ENCODE peak calls at places on chromosome 5, in nine cellular contexts. One of them, this sample, is unnamed.

GRCh38 chr5:171269717-171270116 is 39.3 kb upstream of the TLX3 start:
- DNase-seq in HT-29: no peak
- DNase-seq in kidney glomerular epithelial cell: peak; percentile 17
- DNase-seq in HTR-8/SVneo: no peak
- DNase-seq in OCI-LY7: no peak
- DNase-seq in EL: peak; percentile 81
- DNase-seq in lower leg skin: no peak
- DNase-seq in neural progenitor cell: no peak
- DNase-seq in hippocampal formation: no peak
- DNase-seq in this sample: peak; percentile 18

GRCh38 chr5:79436224-79436623 is 77.7 kb downstream of the HOMER1 start:
- DNase-seq in HT-29: no peak
- DNase-seq in EL: peak; percentile 75
- DNase-seq in kidney glomerular epithelial cell: peak; percentile 72
- DNase-seq in hippocampal formation: no peak
- DNase-seq in HTR-8/SVneo: peak; percentile 28
- DNase-seq in lower leg skin: no peak
- DNase-seq in OCI-LY7: no peak
- DNase-seq in neural progenitor cell: no peak
- DNase-seq in this sample: no peak

GRCh38 chr5:2191972-2192371 is 309.2 kb upstream of the IRX4 start:
- DNase-seq in lower leg skin: peak; percentile 59
- DNase-seq in HTR-8/SVneo: no peak
- DNase-seq in OCI-LY7: no peak
- DNase-seq in EL: no peak
- DNase-seq in hippocampal formation: no peak
- DNase-seq in neural progenitor cell: no peak
- DNase-seq in HT-29: no peak
- DNase-seq in kidney glomerular epithelial cell: no peak
- DNase-seq in this sample: no peak

GRCh38 chr5:111394580-111394979 is 117.8 kb downstream of the STARD4 start:
- DNase-seq in HTR-8/SVneo: no peak
- DNase-seq in lower leg skin: no peak
- DNase-seq in neural progenitor cell: no peak
- DNase-seq in hippocampal formation: no peak
- DNase-seq in kidney glomerular epithelial cell: no peak
- DNase-seq in OCI-LY7: no peak
- DNase-seq in HT-29: no peak
- DNase-seq in EL: peak; percentile 69
- DNase-seq in this sample: peak; percentile 25

GRCh38 chr5:116759860-116760644 is 185.4 kb upstream of the SEMA6A start:
- DNase-seq in neural progenitor cell: peak; percentile 94
- DNase-seq in kidney glomerular epithelial cell: no peak
- DNase-seq in OCI-LY7: no peak
- DNase-seq in HTR-8/SVneo: no peak
- DNase-seq in HT-29: no peak
- DNase-seq in lower leg skin: no peak
- DNase-seq in hippocampal formation: no peak
- DNase-seq in EL: no peak
- DNase-seq in this sample: no peak

GRCh38 chr5:132022737-132023136 is 11.3 kb upstream of the ACSL6 start:
- DNase-seq in kidney glomerular epithelial cell: no peak
- DNase-seq in hippocampal formation: no peak
- DNase-seq in lower leg skin: no peak
- DNase-seq in neural progenitor cell: no peak
- DNase-seq in HT-29: no peak
- DNase-seq in EL: no peak
- DNase-seq in OCI-LY7: no peak
- DNase-seq in HTR-8/SVneo: no peak
- DNase-seq in this sample: no peak

GRCh38 chr5:99586878-99587277 is 658.1 kb upstream of the CHD1 start:
- DNase-seq in HT-29: no peak
- DNase-seq in OCI-LY7: no peak
- DNase-seq in HTR-8/SVneo: no peak
- DNase-seq in hippocampal formation: no peak
- DNase-seq in EL: no peak
- DNase-seq in neural progenitor cell: no peak
- DNase-seq in lower leg skin: no peak
- DNase-seq in kidney glomerular epithelial cell: no peak
- DNase-seq in this sample: no peak

GRCh38 chr5:5135957-5136676 is 4.0 kb upstream of the ADAMTS16 start:
- DNase-seq in hippocampal formation: no peak
- DNase-seq in kidney glomerular epithelial cell: no peak
- DNase-seq in HT-29: peak; percentile 40
- DNase-seq in OCI-LY7: no peak
- DNase-seq in HTR-8/SVneo: no peak
- DNase-seq in neural progenitor cell: no peak
- DNase-seq in EL: peak; percentile 34
- DNase-seq in lower leg skin: no peak
- DNase-seq in this sample: no peak

GRCh38 chr5:612498-613424 is 621 bp downstream of the CEP72 start:
- DNase-seq in kidney glomerular epithelial cell: no peak
- DNase-seq in EL: peak; percentile 47
- DNase-seq in HT-29: peak; percentile 56
- DNase-seq in OCI-LY7: peak; percentile 35
- DNase-seq in hippocampal formation: no peak
- DNase-seq in lower leg skin: peak; percentile 86
- DNase-seq in neural progenitor cell: peak; percentile 52
- DNase-seq in HTR-8/SVneo: peak; percentile 55
- DNase-seq in this sample: no peak

GRCh38 chr5:109855056-109855455 is 165.3 kb downstream of the MAN2A1 start:
- DNase-seq in kidney glomerular epithelial cell: peak; percentile 5
- DNase-seq in OCI-LY7: no peak
- DNase-seq in lower leg skin: no peak
- DNase-seq in HTR-8/SVneo: no peak
- DNase-seq in EL: no peak
- DNase-seq in neural progenitor cell: no peak
- DNase-seq in HT-29: no peak
- DNase-seq in hippocampal formation: no peak
- DNase-seq in this sample: no peak

GRCh38 chr5:169561883-169562282 is 21.7 kb upstream of the SPDL1 start:
- DNase-seq in HT-29: no peak
- DNase-seq in kidney glomerular epithelial cell: no peak
- DNase-seq in neural progenitor cell: no peak
- DNase-seq in OCI-LY7: no peak
- DNase-seq in EL: no peak
- DNase-seq in HTR-8/SVneo: no peak
- DNase-seq in hippocampal formation: no peak
- DNase-seq in lower leg skin: no peak
- DNase-seq in this sample: no peak

GRCh38 chr5:56735845-56736641 is 79.3 kb upstream of the MAP3K1 start:
- DNase-seq in lower leg skin: no peak
- DNase-seq in OCI-LY7: peak; percentile 85
- DNase-seq in HT-29: no peak
- DNase-seq in hippocampal formation: no peak
- DNase-seq in EL: no peak
- DNase-seq in HTR-8/SVneo: no peak
- DNase-seq in kidney glomerular epithelial cell: no peak
- DNase-seq in neural progenitor cell: no peak
- DNase-seq in this sample: no peak

GRCh38 chr5:1120236-1120999 is 8.6 kb upstream of the SLC12A7 start:
- DNase-seq in EL: no peak
- DNase-seq in neural progenitor cell: no peak
- DNase-seq in hippocampal formation: no peak
- DNase-seq in HT-29: no peak
- DNase-seq in lower leg skin: no peak
- DNase-seq in kidney glomerular epithelial cell: no peak
- DNase-seq in HTR-8/SVneo: no peak
- DNase-seq in OCI-LY7: no peak
- DNase-seq in this sample: no peak

GRCh38 chr5:158463971-158464370 is 605.0 kb upstream of the CLINT1 start:
- DNase-seq in lower leg skin: peak; percentile 93
- DNase-seq in kidney glomerular epithelial cell: no peak
- DNase-seq in hippocampal formation: no peak
- DNase-seq in HT-29: no peak
- DNase-seq in neural progenitor cell: no peak
- DNase-seq in HTR-8/SVneo: no peak
- DNase-seq in OCI-LY7: no peak
- DNase-seq in EL: peak; percentile 16
- DNase-seq in this sample: no peak

GRCh38 chr5:121500262-121500792 is 351.4 kb upstream of the FTMT start:
- DNase-seq in neural progenitor cell: no peak
- DNase-seq in lower leg skin: no peak
- DNase-seq in HTR-8/SVneo: no peak
- DNase-seq in hippocampal formation: no peak
- DNase-seq in HT-29: no peak
- DNase-seq in OCI-LY7: no peak
- DNase-seq in EL: no peak
- DNase-seq in kidney glomerular epithelial cell: peak; percentile 72
- DNase-seq in this sample: no peak

GRCh38 chr5:620152-620551 is 8.0 kb downstream of the CEP72 start:
- DNase-seq in hippocampal formation: no peak
- DNase-seq in HT-29: no peak
- DNase-seq in EL: no peak
- DNase-seq in lower leg skin: peak; percentile 42
- DNase-seq in HTR-8/SVneo: no peak
- DNase-seq in neural progenitor cell: no peak
- DNase-seq in OCI-LY7: no peak
- DNase-seq in kidney glomerular epithelial cell: no peak
- DNase-seq in this sample: no peak

GRCh38 chr5:141040763-141041426 is 10.3 kb upstream of the PCDHB1 start:
- DNase-seq in hippocampal formation: peak; percentile 92
- DNase-seq in OCI-LY7: peak; percentile 87
- DNase-seq in kidney glomerular epithelial cell: peak; percentile 97
- DNase-seq in neural progenitor cell: peak; percentile 98
- DNase-seq in EL: peak; percentile 73
- DNase-seq in HT-29: peak; percentile 85
- DNase-seq in lower leg skin: peak; percentile 96
- DNase-seq in HTR-8/SVneo: peak; percentile 84
- DNase-seq in this sample: no peak

GRCh38 chr5:77599676-77600075 is 38.8 kb downstream of the OTP start:
- DNase-seq in HTR-8/SVneo: no peak
- DNase-seq in HT-29: no peak
- DNase-seq in OCI-LY7: no peak
- DNase-seq in kidney glomerular epithelial cell: no peak
- DNase-seq in EL: no peak
- DNase-seq in neural progenitor cell: no peak
- DNase-seq in hippocampal formation: no peak
- DNase-seq in lower leg skin: no peak
- DNase-seq in this sample: no peak

GRCh38 chr5:100694100-100694499 is 158.9 kb downstream of the FAM174A start:
- DNase-seq in lower leg skin: no peak
- DNase-seq in OCI-LY7: no peak
- DNase-seq in neural progenitor cell: no peak
- DNase-seq in hippocampal formation: no peak
- DNase-seq in kidney glomerular epithelial cell: no peak
- DNase-seq in EL: no peak
- DNase-seq in HTR-8/SVneo: no peak
- DNase-seq in HT-29: no peak
- DNase-seq in this sample: no peak

GRCh38 chr5:147290261-147290660 is 55.4 kb downstream of the STK32A start:
- DNase-seq in neural progenitor cell: peak; percentile 69
- DNase-seq in HT-29: no peak
- DNase-seq in EL: no peak
- DNase-seq in lower leg skin: no peak
- DNase-seq in kidney glomerular epithelial cell: no peak
- DNase-seq in HTR-8/SVneo: no peak
- DNase-seq in hippocampal formation: no peak
- DNase-seq in OCI-LY7: no peak
- DNase-seq in this sample: no peak

GRCh38 chr5:171433352-171433698 is 13.9 kb downstream of the FGF18 start:
- DNase-seq in OCI-LY7: no peak
- DNase-seq in lower leg skin: no peak
- DNase-seq in kidney glomerular epithelial cell: no peak
- DNase-seq in HT-29: no peak
- DNase-seq in hippocampal formation: no peak
- DNase-seq in EL: no peak
- DNase-seq in HTR-8/SVneo: no peak
- DNase-seq in neural progenitor cell: no peak
- DNase-seq in this sample: no peak

GRCh38 chr5:93247126-93247525 is 333.9 kb downstream of the NR2F1-AS1 start:
- DNase-seq in OCI-LY7: no peak
- DNase-seq in kidney glomerular epithelial cell: no peak
- DNase-seq in lower leg skin: no peak
- DNase-seq in HTR-8/SVneo: no peak
- DNase-seq in neural progenitor cell: no peak
- DNase-seq in hippocampal formation: no peak
- DNase-seq in EL: no peak
- DNase-seq in HT-29: no peak
- DNase-seq in this sample: no peak

GRCh38 chr5:82560966-82561365 is 282.8 kb upstream of the RPS23 start:
- DNase-seq in lower leg skin: no peak
- DNase-seq in kidney glomerular epithelial cell: no peak
- DNase-seq in neural progenitor cell: no peak
- DNase-seq in EL: no peak
- DNase-seq in hippocampal formation: no peak
- DNase-seq in HTR-8/SVneo: no peak
- DNase-seq in HT-29: peak; percentile 7
- DNase-seq in OCI-LY7: no peak
- DNase-seq in this sample: no peak

GRCh38 chr5:148559461-148559860 is 94.9 kb downstream of the HTR4 start:
- DNase-seq in EL: no peak
- DNase-seq in hippocampal formation: no peak
- DNase-seq in HT-29: no peak
- DNase-seq in kidney glomerular epithelial cell: no peak
- DNase-seq in HTR-8/SVneo: no peak
- DNase-seq in lower leg skin: no peak
- DNase-seq in OCI-LY7: no peak
- DNase-seq in neural progenitor cell: no peak
- DNase-seq in this sample: no peak

GRCh38 chr5:163261647-163262269 is 175.6 kb upstream of the CCNG1 start:
- DNase-seq in hippocampal formation: no peak
- DNase-seq in EL: no peak
- DNase-seq in kidney glomerular epithelial cell: no peak
- DNase-seq in HT-29: no peak
- DNase-seq in OCI-LY7: no peak
- DNase-seq in neural progenitor cell: no peak
- DNase-seq in lower leg skin: no peak
- DNase-seq in HTR-8/SVneo: no peak
- DNase-seq in this sample: no peak

GRCh38 chr5:169831331-169831730 is 149.0 kb downstream of the INSYN2B start:
- DNase-seq in neural progenitor cell: no peak
- DNase-seq in OCI-LY7: no peak
- DNase-seq in EL: no peak
- DNase-seq in HTR-8/SVneo: peak; percentile 14
- DNase-seq in kidney glomerular epithelial cell: no peak
- DNase-seq in HT-29: no peak
- DNase-seq in hippocampal formation: no peak
- DNase-seq in lower leg skin: no peak
- DNase-seq in this sample: no peak

GRCh38 chr5:154199263-154199662 is 8.7 kb downstream of the GALNT10 start:
- DNase-seq in lower leg skin: no peak
- DNase-seq in OCI-LY7: no peak
- DNase-seq in EL: no peak
- DNase-seq in hippocampal formation: no peak
- DNase-seq in HTR-8/SVneo: no peak
- DNase-seq in HT-29: no peak
- DNase-seq in neural progenitor cell: no peak
- DNase-seq in kidney glomerular epithelial cell: no peak
- DNase-seq in this sample: no peak

GRCh38 chr5:42813533-42813932 is 1.8 kb upstream of the SELENOP start:
- DNase-seq in neural progenitor cell: peak; percentile 96
- DNase-seq in OCI-LY7: no peak
- DNase-seq in lower leg skin: no peak
- DNase-seq in HTR-8/SVneo: no peak
- DNase-seq in EL: no peak
- DNase-seq in HT-29: no peak
- DNase-seq in hippocampal formation: peak; percentile 61
- DNase-seq in kidney glomerular epithelial cell: no peak
- DNase-seq in this sample: no peak

GRCh38 chr5:57219386-57219785 is 45.5 kb downstream of the GPBP1 start:
- DNase-seq in HTR-8/SVneo: no peak
- DNase-seq in HT-29: no peak
- DNase-seq in kidney glomerular epithelial cell: no peak
- DNase-seq in OCI-LY7: no peak
- DNase-seq in hippocampal formation: no peak
- DNase-seq in neural progenitor cell: no peak
- DNase-seq in lower leg skin: no peak
- DNase-seq in EL: no peak
- DNase-seq in this sample: no peak

GRCh38 chr5:163724305-163724704 is 218.9 kb downstream of the MAT2B start:
- DNase-seq in lower leg skin: no peak
- DNase-seq in neural progenitor cell: no peak
- DNase-seq in hippocampal formation: no peak
- DNase-seq in OCI-LY7: no peak
- DNase-seq in HTR-8/SVneo: no peak
- DNase-seq in HT-29: no peak
- DNase-seq in EL: no peak
- DNase-seq in kidney glomerular epithelial cell: no peak
- DNase-seq in this sample: no peak

GRCh38 chr5:117455236-117456233 is 880.9 kb upstream of the SEMA6A start:
- DNase-seq in kidney glomerular epithelial cell: no peak
- DNase-seq in hippocampal formation: no peak
- DNase-seq in neural progenitor cell: peak; percentile 59
- DNase-seq in HT-29: peak; percentile 87
- DNase-seq in lower leg skin: peak; percentile 79
- DNase-seq in HTR-8/SVneo: no peak
- DNase-seq in EL: no peak
- DNase-seq in OCI-LY7: peak; percentile 7
- DNase-seq in this sample: no peak